ENCODE peak calls at places on chromosomes 5 and 9, in seven cellular contexts. P is lung; V is thyroid gland; E is fibroblast of pulmonary artery; W is stimulated activated naive CD8-positive, alpha-beta T cell treated with anti-CD3 and anti-CD28 coated beads, Interleukin-15, Interleukin-2, amounts not matched to agents 100 U/mL and 50 U/mL, for 24 hours; Y is heart left ventricle; Z is astrocyte of the spinal cord. J is an unnamed sample.
A peak's percentile ranks its signal among the peaks of the same experiment; 100 is the strongest.

GRCh38 chr5:148991606-148992005 is 71.3 kb downstream of the SH3TC2 start:
- DNase-seq in V (no peak), Z (no peak), Y (no peak), W (no peak), E (no peak), P (no peak), J (no peak)

GRCh38 chr5:154513669-154514084 is 35.6 kb upstream of the HAND1 start:
- DNase-seq in W (peak; percentile 23), P (no peak), Y (no peak), E (no peak), Z (peak; percentile 42), V (no peak), J (no peak)

GRCh38 chr9:70255521-70255920 is 3.3 kb upstream of the SMC5 start:
- DNase-seq in Z (peak; percentile 33), V (no peak), W (no peak), Y (no peak), P (no peak), E (peak; percentile 22), J (no peak)

GRCh38 chr9:92911496-92912475 is 33.9 kb upstream of the ZNF484 start:
- DNase-seq in W (no peak), Z (no peak), Y (no peak), P (no peak), E (no peak), V (peak; percentile 63), J (no peak)

GRCh38 chr5:142446131-142446959 is 121.5 kb upstream of the SPRY4 start:
- DNase-seq in W (no peak), P (no peak), Y (no peak), Z (peak; percentile 55), E (peak; percentile 94), V (no peak), J (no peak)

GRCh38 chr5:10637944-10638343 is 74.1 kb downstream of the ANKRD33B start:
- DNase-seq in V (no peak), Z (no peak), P (no peak), W (no peak), E (no peak), Y (no peak), J (no peak)

GRCh38 chr5:164636456-164636855 is 1131.0 kb downstream of the MAT2B start:
- DNase-seq in Y (no peak), Z (no peak), W (no peak), P (no peak), V (no peak), E (no peak), J (no peak)

GRCh38 chr9:129685220-129685932 is 19.9 kb downstream of the PRRX2 start:
- DNase-seq in Z (no peak), W (no peak), Y (no peak), P (no peak), E (no peak), V (no peak), J (no peak)

GRCh38 chr5:123512631-123513461 is 869 bp downstream of the CSNK1G3 start:
- DNase-seq in V (peak; percentile 11), W (peak; percentile 57), Z (peak; percentile 27), E (peak; percentile 44), Y (peak; percentile 72), P (peak; percentile 30), J (no peak)

GRCh38 chr9:132627120-132627519 is 42.7 kb downstream of the DDX31 start:
- DNase-seq in Y (no peak), V (no peak), P (no peak), W (no peak), E (no peak), Z (no peak), J (no peak)

GRCh38 chr9:112750111-112750766 is at the start of gene SNX30:
- DNase-seq in Y (peak; percentile 94), W (peak; percentile 81), P (peak; percentile 92), Z (peak; percentile 88), E (peak; percentile 91), V (peak; percentile 84), J (peak; percentile 26)